ENCODE peak calls at places on chromosomes 6 and 20, in four cellular contexts. S is fibroblast of mammary gland, D is cardiac muscle cell, J is astrocyte of the spinal cord. C is an unnamed sample.

GRCh38 chr6:5294392-5295211 is 33.3 kb downstream of the FARS2 start:
- DNase-seq in S (no peak), D (no peak), J (no peak), C (no peak)

GRCh38 chr6:87029711-87030314 is 65.1 kb downstream of the CGA start:
- DNase-seq in S (peak), D (peak), J (peak), C (peak)

GRCh38 chr6:38143191-38144154 is 323.9 kb downstream of the ZFAND3 start:
- DNase-seq in S (no peak), D (no peak), J (no peak), C (no peak)

GRCh38 chr20:49729780-49730179 is 16.1 kb upstream of the B4GALT5 start:
- DNase-seq in S (peak), D (peak), J (no peak), C (peak)

GRCh38 chr6:95169790-95170189 is 407.5 kb upstream of the MANEA start:
- DNase-seq in S (no peak), D (no peak), J (no peak), C (no peak)

GRCh38 chr20:25245461-25245860 is 2.4 kb upstream of the PYGB start:
- DNase-seq in S (no peak), D (no peak), J (no peak), C (no peak)

GRCh38 chr6:68975064-68975463 is 340.0 kb downstream of the ADGRB3 start:
- DNase-seq in S (no peak), D (peak), J (peak), C (no peak)

GRCh38 chr6:77136086-77136485 is 327.2 kb downstream of the HTR1B start:
- DNase-seq in S (peak), D (no peak), J (peak), C (no peak)

GRCh38 chr6:788058-788457 is 95.1 kb upstream of the EXOC2 start:
- DNase-seq in S (no peak), D (no peak), J (no peak), C (no peak)

GRCh38 chr6:70108230-70108629 is 194.7 kb downstream of the COL9A1 start:
- DNase-seq in S (peak), D (peak), J (peak), C (peak)

GRCh38 chr20:60921021-60921622 is 330.9 kb upstream of the CDH4 start:
- DNase-seq in S (no peak), D (no peak), J (peak), C (peak)

GRCh38 chr6:120903836-120904235 is 430.4 kb downstream of the TBC1D32 start:
- DNase-seq in S (no peak), D (no peak), J (no peak), C (no peak)

GRCh38 chr6:166341915-166342292 is 441 bp downstream of the SFT2D1 start:
- DNase-seq in S (peak), D (peak), J (peak), C (peak)

GRCh38 chr20:37452236-37452635 is 68.8 kb upstream of the NNAT start:
- DNase-seq in S (no peak), D (no peak), J (no peak), C (no peak)

GRCh38 chr6:78810146-78810545 is 57.2 kb upstream of the IRAK1BP1 start:
- DNase-seq in S (peak), D (peak), J (peak), C (peak)

GRCh38 chr20:51402201-51402600 is 140.3 kb downstream of the NFATC2 start:
- DNase-seq in S (no peak), D (no peak), J (peak), C (peak)

GRCh38 chr20:62955519-62956386 is 3.2 kb downstream of the SLC17A9 start:
- DNase-seq in S (no peak), D (no peak), J (no peak), C (no peak)

GRCh38 chr6:147080215-147080614 is 124.0 kb upstream of the STXBP5 start:
- DNase-seq in S (no peak), D (no peak), J (no peak), C (no peak)

GRCh38 chr20:3800256-3800877 is 4.3 kb downstream of the CDC25B start:
- DNase-seq in S (no peak), D (no peak), J (no peak), C (no peak)

GRCh38 chr20:17676942-17677341 is 5.1 kb downstream of the RRBP1 start:
- DNase-seq in S (peak), D (peak), J (no peak), C (peak)

GRCh38 chr6:84764332-84765049 is at the start of gene TBX18:
- DNase-seq in S (peak), D (peak), J (peak), C (peak)

GRCh38 chr6:38056361-38056760 is 236.8 kb downstream of the ZFAND3 start:
- DNase-seq in S (no peak), D (no peak), J (no peak), C (no peak)

GRCh38 chr6:105402090-105402980 is 547 bp downstream of the PREP start:
- DNase-seq in S (peak), D (peak), J (peak), C (peak)

GRCh38 chr20:44582321-44583025 is at the start of gene PKIG:
- DNase-seq in S (peak), D (peak), J (peak), C (peak)

GRCh38 chr6:3336859-3337515 is 78.2 kb downstream of the PSMG4 start:
- DNase-seq in S (no peak), D (no peak), J (no peak), C (no peak)

GRCh38 chr20:34579936-34580587 is 21.5 kb downstream of the MAP1LC3A start:
- DNase-seq in S (no peak), D (no peak), J (peak), C (peak)

GRCh38 chr20:61325718-61326117 is 73.7 kb downstream of the CDH4 start:
- DNase-seq in S (no peak), D (no peak), J (no peak), C (no peak)

GRCh38 chr20:51647674-51648570 is 105.4 kb upstream of the NFATC2 start:
- DNase-seq in S (no peak), D (no peak), J (no peak), C (no peak)

GRCh38 chr20:62860391-62860923 is 1.2 kb downstream of the TCFL5 start:
- DNase-seq in S (peak), D (peak), J (no peak), C (peak)

GRCh38 chr20:39607124-39607523 is 645.0 kb downstream of the DHX35 start:
- DNase-seq in S (peak), D (no peak), J (peak), C (peak)

GRCh38 chr6:111503194-111503593 is 20.2 kb upstream of the REV3L start:
- DNase-seq in S (peak), D (peak), J (peak), C (peak)

GRCh38 chr20:1108437-1108920 is 9.9 kb upstream of the PSMF1 start:
- DNase-seq in S (peak), D (peak), J (peak), C (peak)

GRCh38 chr6:101178748-101179147 is 214.8 kb upstream of the GRIK2 start:
- DNase-seq in S (no peak), D (peak), J (no peak), C (no peak)

GRCh38 chr6:39225946-39226437 is 3.3 kb downstream of the KCNK5 start:
- DNase-seq in S (no peak), D (no peak), J (no peak), C (no peak)

GRCh38 chr6:68343901-68344300 is 291.2 kb upstream of the ADGRB3 start:
- DNase-seq in S (peak), D (peak), J (peak), C (no peak)

GRCh38 chr6:137271245-137272183 is 52.3 kb upstream of the IFNGR1 start:
- DNase-seq in S (peak), D (peak), J (peak), C (peak)

GRCh38 chr6:13289789-13290318 is 38.5 kb downstream of the TBC1D7 start:
- DNase-seq in S (no peak), D (no peak), J (no peak), C (no peak)

GRCh38 chr20:58740356-58741308 is 48.0 kb downstream of the NPEPL1 start:
- DNase-seq in S (no peak), D (no peak), J (no peak), C (no peak)

GRCh38 chr6:76682842-76683241 is 610.4 kb upstream of the IMPG1 start:
- DNase-seq in S (peak), D (peak), J (peak), C (no peak)

GRCh38 chr6:127857051-127857637 is 43.7 kb downstream of the THEMIS start:
- DNase-seq in S (no peak), D (peak), J (no peak), C (no peak)

GRCh38 chr6:127858992-127859391 is 41.9 kb downstream of the THEMIS start:
- DNase-seq in S (no peak), D (no peak), J (no peak), C (no peak)

GRCh38 chr6:127855542-127856159 is 45.2 kb downstream of the THEMIS start:
- DNase-seq in S (peak), D (peak), J (peak), C (peak)

GRCh38 chr6:127851197-127851596 is 49.7 kb downstream of the THEMIS start:
- DNase-seq in S (no peak), D (no peak), J (peak), C (peak)

GRCh38 chr6:127854009-127854408 is 46.8 kb downstream of the THEMIS start:
- DNase-seq in S (peak), D (peak), J (no peak), C (no peak)
- TF ChIP-seq CTCF in S (no peak), D (no peak), J (no peak), C (no peak)

GRCh38 chr6:129006685-129007514 is 124.0 kb downstream of the LAMA2 start:
- DNase-seq in S (no peak), D (no peak), J (no peak), C (no peak)

GRCh38 chr6:129009856-129010255 is 126.9 kb downstream of the LAMA2 start:
- DNase-seq in S (no peak), D (no peak), J (no peak), C (no peak)

GRCh38 chr6:129007819-129008218 is 124.9 kb downstream of the LAMA2 start:
- DNase-seq in S (no peak), D (no peak), J (no peak), C (no peak)
- H3K4me3 ChIP-seq in S (no peak), D (no peak), J (no peak), C (no peak)

GRCh38 chr6:43952746-43953145 is 174.5 kb downstream of the MRPL14 start:
- DNase-seq in S (no peak), D (no peak), J (no peak), C (no peak)

GRCh38 chr6:43950731-43951062 is 176.6 kb downstream of the MRPL14 start:
- DNase-seq in S (no peak), D (no peak), J (no peak), C (no peak)

GRCh38 chr6:43950206-43950605 is 177.0 kb downstream of the MRPL14 start:
- DNase-seq in S (no peak), D (no peak), J (no peak), C (no peak)

GRCh38 chr6:43951756-43952675 is 175.2 kb downstream of the MRPL14 start:
- DNase-seq in S (no peak), D (no peak), J (no peak), C (no peak)

DNA sequence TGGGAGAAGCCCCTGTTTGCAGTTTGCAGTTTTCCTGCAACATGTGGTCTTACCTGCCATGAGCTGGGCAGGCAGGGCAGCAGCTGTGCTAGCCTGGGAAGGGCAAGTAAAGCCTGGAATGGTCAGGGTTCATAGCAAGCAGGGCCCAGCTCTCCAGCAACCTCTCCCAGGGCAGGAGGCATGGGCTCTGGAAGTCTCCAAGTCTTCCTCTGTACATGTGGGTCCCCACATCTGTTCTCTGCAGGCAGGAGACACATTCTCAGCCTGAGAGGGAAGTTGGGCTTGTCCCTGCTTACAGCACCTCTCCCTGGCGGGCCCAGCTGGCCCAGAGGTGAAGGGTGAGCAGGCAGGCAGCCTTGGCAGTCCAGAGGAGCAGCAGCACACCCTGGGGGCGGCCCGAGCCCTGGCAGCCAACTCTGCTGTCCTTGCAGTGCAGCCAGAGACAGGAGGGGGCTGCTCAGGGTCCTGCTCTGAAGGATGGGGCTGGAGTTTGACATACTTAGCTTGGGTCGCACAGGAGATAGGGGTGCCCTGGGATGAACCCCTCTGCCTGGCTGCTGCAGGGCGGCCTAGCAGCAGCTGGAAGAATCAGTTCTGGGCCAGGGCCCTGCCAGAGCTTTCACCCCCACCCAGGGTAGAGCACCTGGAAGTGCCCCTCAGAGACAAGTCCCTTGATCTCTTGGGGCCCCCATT is 176.0 kb downstream of the MRPL14 start:
- DNase-seq in S (peak), D (peak), J (no peak), C (peak)
- TF ChIP-seq CTCF in S (peak), D (peak), J (peak), C (peak)

GRCh38 chr6:46011241-46012085 is 4.2 kb downstream of the CLIC5 start:
- DNase-seq in S (no peak), D (no peak), J (peak), C (no peak)
- H3K4me3 ChIP-seq in S (no peak), D (no peak), J (no peak), C (no peak)

GRCh38 chr6:28863607-28864320 is 60.0 kb downstream of the TRIM27 start:
- DNase-seq in S (peak), D (peak), J (peak), C (peak)

GRCh38 chr6:28862077-28862476 is 61.7 kb downstream of the TRIM27 start:
- DNase-seq in S (no peak), D (no peak), J (no peak), C (no peak)

GRCh38 chr6:28866342-28867077 is 57.3 kb downstream of the TRIM27 start:
- DNase-seq in S (peak), D (peak), J (peak), C (peak)

GRCh38 chr6:28867078-28867414 is 56.7 kb downstream of the TRIM27 start:
- DNase-seq in S (peak), D (peak), J (no peak), C (peak)

DNA sequence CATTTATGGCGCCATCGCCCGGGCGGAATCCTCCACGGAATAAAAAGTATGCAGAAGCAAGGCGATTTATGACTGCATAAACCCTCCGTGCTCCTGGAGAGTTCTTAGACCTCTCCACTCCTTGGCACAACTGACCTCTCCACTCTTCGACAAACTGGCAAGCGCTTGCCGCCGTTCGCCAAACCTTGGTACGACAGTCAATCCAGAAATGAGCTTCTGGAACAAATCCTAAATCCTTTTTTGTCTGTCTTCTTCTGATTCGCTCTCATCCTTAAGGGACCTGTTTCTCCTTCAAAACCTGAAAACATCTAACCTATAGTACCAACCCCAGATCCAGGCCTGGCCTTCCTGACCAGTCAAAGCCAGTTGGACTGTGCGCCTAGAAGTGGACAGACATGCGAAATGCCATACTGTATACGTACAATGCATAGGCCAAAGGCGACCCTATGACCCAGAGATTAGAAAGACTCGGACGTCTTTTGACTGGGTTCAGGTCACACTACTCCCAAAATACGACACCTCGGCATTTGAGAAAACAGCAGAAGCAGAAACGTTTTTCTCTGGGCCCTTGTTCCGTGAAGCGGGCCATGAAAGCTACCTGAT is 59.4 kb downstream of the TRIM27 start:
- DNase-seq in S (no peak), D (no peak), J (no peak), C (no peak)
- TF ChIP-seq CTCF in S (no peak), D (no peak), J (no peak), C (peak)

GRCh38 chr6:31568537-31568961 is 3.5 kb upstream of the LTA start:
- DNase-seq in S (no peak), D (no peak), J (no peak), C (no peak)
- H3K4me3 ChIP-seq in S (no peak), D (no peak), J (no peak), C (no peak)

GRCh38 chr6:12051861-12052368 is 39.8 kb downstream of the HIVEP1 start:
- DNase-seq in S (no peak), D (no peak), J (peak), C (peak)
- TF ChIP-seq CTCF in S (no peak), D (no peak), J (no peak), C (no peak)

GRCh38 chr20:41032243-41032642 is 3.6 kb downstream of the TOP1 start:
- DNase-seq in S (no peak), D (peak), J (peak), C (no peak)

GRCh38 chr20:41029150-41029872 is 689 bp downstream of the TOP1 start:
- DNase-seq in S (no peak), D (no peak), J (no peak), C (no peak)

GRCh38 chr20:41028359-41029149 is at the start of gene TOP1:
- DNase-seq in S (peak), D (peak), J (peak), C (peak)

GRCh38 chr20:41030536-41031242 is 2.1 kb downstream of the TOP1 start:
- DNase-seq in S (peak), D (peak), J (peak), C (peak)

GRCh38 chr20:41031243-41031619 is 2.6 kb downstream of the TOP1 start:
- DNase-seq in S (no peak), D (no peak), J (no peak), C (no peak)
- H3K4me3 ChIP-seq in S (peak), D (peak), J (peak), C (peak)

GRCh38 chr6:169751242-169752073 is at the start of the genes DYNLT2 and ERMARD:
- DNase-seq in S (peak), D (peak), J (peak), C (peak)
- TF ChIP-seq CTCF in S (peak), D (peak), J (peak), C (peak)